ENCODE peak calls at places on chromosomes 4 and X, in seven cellular contexts. D, E, V, U, C, Y and G are unnamed samples.

GRCh38 chr4:1777822-1778641 is 15.1 kb upstream of the FGFR3 start:
- DNase-seq in D (peak; percentile 91), E (no peak), U (peak; percentile 19), V (no peak), Y (peak; percentile 39), C (peak; percentile 5), G (no peak)

GRCh38 chr4:131426023-131426758 is 1722.9 kb upstream of the PCDH10 start:
- DNase-seq in C (no peak), D (no peak), U (no peak), Y (no peak), E (no peak), V (no peak), G (peak; percentile 6)

GRCh38 chr4:5881340-5881739 is 11.5 kb downstream of the CRMP1 start:
- DNase-seq in C (no peak), E (no peak), Y (no peak), U (peak; percentile 12), D (no peak), V (no peak), G (no peak)

GRCh38 chrX:45400380-45400779 is 199.7 kb upstream of the DIPK2B start:
- DNase-seq in U (peak; percentile 78), C (peak; percentile 73), E (no peak), Y (peak; percentile 84), D (no peak), V (no peak), G (no peak)

GRCh38 chr4:38024203-38024504 is 64.0 kb downstream of the PTTG2 start:
- DNase-seq in E (no peak), D (no peak), V (no peak), C (no peak), U (peak; percentile 28), Y (no peak), G (no peak)

GRCh38 chr4:128288689-128289106 is 1.1 kb upstream of the PGRMC2 start:
- DNase-seq in C (peak; percentile 53), D (no peak), V (no peak), E (peak; percentile 61), Y (peak; percentile 45), U (peak; percentile 69), G (peak; percentile 12)

GRCh38 chr4:85937507-85937906 is 422.3 kb downstream of the MAPK10 start:
- DNase-seq in D (no peak), U (no peak), E (no peak), Y (no peak), V (no peak), C (no peak), G (no peak)

GRCh38 chr4:6242271-6243029 is 27.2 kb upstream of the WFS1 start:
- DNase-seq in U (no peak), E (no peak), Y (no peak), C (no peak), D (no peak), V (no peak), G (no peak)

GRCh38 chrX:37685452-37686347 is at the start of gene XK:
- DNase-seq in E (no peak), C (peak; percentile 11), D (peak; percentile 72), Y (peak; percentile 20), U (peak; percentile 39), V (peak; percentile 28), G (peak; percentile 24)

GRCh38 chr4:170374770-170375169 is 285.0 kb upstream of the AADAT start:
- DNase-seq in E (peak; percentile 58), Y (no peak), C (no peak), U (peak; percentile 67), D (peak; percentile 64), V (no peak), G (peak; percentile 56)

GRCh38 chrX:3403748-3404147 is 57.3 kb upstream of the MXRA5 start:
- DNase-seq in D (no peak), C (no peak), U (peak; percentile 1), Y (peak; percentile 39), E (no peak), V (no peak), G (no peak)

GRCh38 chrX:151982217-151982616 is 7.7 kb upstream of the GABRE start:
- DNase-seq in C (peak; percentile 82), V (no peak), U (peak; percentile 72), D (no peak), E (no peak), Y (peak; percentile 92), G (no peak)

GRCh38 chrX:147228153-147228552 is 413.6 kb upstream of the CXorf51A start:
- DNase-seq in D (no peak), E (no peak), U (no peak), Y (no peak), V (no peak), C (no peak), G (no peak)

GRCh38 chr4:153344131-153345010 is at the start of gene MND1:
- DNase-seq in Y (peak; percentile 72), D (peak; percentile 96), E (peak; percentile 95), C (peak; percentile 75), U (peak; percentile 79), V (peak; percentile 87), G (peak; percentile 93)

GRCh38 chr4:16710198-16710597 is 188.2 kb downstream of the LDB2 start:
- DNase-seq in C (no peak), U (no peak), E (no peak), V (no peak), Y (no peak), D (no peak), G (no peak)

GRCh38 chrX:13778916-13779315 is 38.0 kb downstream of the GPM6B start:
- DNase-seq in Y (peak; percentile 57), E (no peak), C (peak; percentile 40), U (peak; percentile 65), D (no peak), V (no peak), G (no peak)

GRCh38 chrX:71282514-71283408 is 674 bp upstream of the NONO start:
- DNase-seq in V (no peak), D (no peak), C (no peak), E (no peak), U (peak; percentile 56), Y (peak; percentile 66), G (peak; percentile 24)

GRCh38 chr4:83917572-83917971 is 381.7 kb downstream of the GPAT3 start:
- DNase-seq in C (no peak), E (no peak), U (peak; percentile 29), Y (peak; percentile 10), D (no peak), V (no peak), G (no peak)

GRCh38 chrX:31128849-31129248 is 57.0 kb upstream of the FTHL17 start:
- DNase-seq in D (no peak), V (no peak), E (no peak), Y (no peak), U (no peak), C (no peak), G (no peak)

GRCh38 chr4:82753725-82754410 is 44.7 kb downstream of the SCD5 start:
- DNase-seq in D (no peak), E (peak; percentile 50), Y (no peak), U (no peak), C (no peak), V (no peak), G (no peak)

GRCh38 chr4:54213001-54213400 is 16.1 kb upstream of the PDGFRA start:
- DNase-seq in V (no peak), E (no peak), U (no peak), Y (no peak), D (no peak), C (no peak), G (no peak)

GRCh38 chr4:93828830-93829530 is 427 bp downstream of the ATOH1 start:
- DNase-seq in D (peak; percentile 77), C (no peak), U (no peak), V (no peak), E (peak; percentile 28), Y (peak; percentile 3), G (peak; percentile 29)

GRCh38 chrX:124804962-124805361 is 458.6 kb downstream of the SH2D1A start:
- DNase-seq in V (no peak), E (no peak), C (no peak), Y (no peak), U (no peak), D (no peak), G (no peak)

DNA sequence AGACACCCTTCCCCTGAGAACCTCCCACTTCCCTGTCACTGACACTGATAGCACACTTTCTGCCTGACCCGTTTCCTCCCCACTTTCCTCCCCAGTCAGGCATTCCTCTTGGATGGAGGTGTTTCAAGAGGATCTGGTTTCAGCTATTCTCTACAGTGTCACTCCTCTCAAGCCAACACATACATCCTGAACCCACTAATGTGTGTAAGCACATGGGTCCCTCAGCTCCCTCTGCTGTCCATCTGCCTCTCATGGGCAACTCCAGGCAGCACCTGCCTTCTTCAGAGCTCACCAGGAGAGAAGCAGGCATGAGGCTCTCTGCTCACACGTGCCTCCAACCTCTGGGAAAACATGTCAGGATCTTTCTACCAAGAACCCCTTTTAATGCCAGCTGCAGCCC is 207.6 kb downstream of the NAF1 start:
- DNase-seq in Y (no peak), C (no peak), V (no peak), U (peak; percentile 45), D (peak; percentile 20), E (peak; percentile 61), G (no peak)
- TF ChIP-seq CTCF in Y (no peak), C (no peak), V (no peak), U (peak; percentile 51), D (no peak), E (peak; percentile 69), G (peak; percentile 33)

GRCh38 chr4:100716416-100716815 is 198.6 kb upstream of the EMCN start:
- DNase-seq in V (no peak), U (no peak), E (no peak), C (no peak), Y (no peak), D (no peak), G (no peak)

GRCh38 chr4:100722866-100723459 is 205.1 kb upstream of the EMCN start:
- DNase-seq in Y (no peak), D (no peak), E (no peak), U (no peak), V (no peak), C (no peak), G (peak; percentile 4)

GRCh38 chr4:100721077-100721476 is 203.3 kb upstream of the EMCN start:
- DNase-seq in Y (no peak), V (no peak), C (no peak), U (no peak), E (no peak), D (no peak), G (no peak)

GRCh38 chr4:100721490-100721889 is 203.7 kb upstream of the EMCN start:
- DNase-seq in Y (no peak), C (no peak), E (no peak), U (no peak), D (no peak), V (no peak), G (no peak)

DNA sequence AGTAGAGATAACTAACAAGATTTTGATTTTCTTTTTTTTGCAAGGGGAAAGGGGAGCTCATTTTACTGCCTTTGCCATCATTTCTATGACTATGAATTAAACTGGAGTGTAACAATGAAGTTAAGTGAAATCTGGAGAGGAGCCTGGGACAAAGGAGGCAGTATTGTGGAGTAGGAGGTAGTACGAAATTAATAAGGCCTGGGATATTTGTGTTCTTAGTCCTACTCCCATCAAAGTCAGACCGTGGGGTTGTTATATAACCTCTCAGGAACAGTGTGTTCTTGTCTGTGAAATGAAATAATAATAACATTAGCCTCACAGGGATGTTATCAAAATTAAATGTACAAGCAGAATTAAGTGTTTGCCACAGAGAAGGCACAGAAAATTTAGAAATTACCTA is 204.3 kb upstream of the EMCN start:
- DNase-seq in U (no peak), V (no peak), C (no peak), E (no peak), Y (no peak), D (no peak), G (no peak)
- TF ChIP-seq CTCF in U (no peak), V (no peak), C (no peak), E (no peak), Y (no peak), D (no peak), G (no peak)

GRCh38 chr4:4776335-4776734 is 83.1 kb upstream of the MSX1 start:
- DNase-seq in U (no peak), Y (no peak), D (no peak), E (no peak), V (no peak), C (no peak), G (no peak)
- TF ChIP-seq CTCF in U (no peak), Y (no peak), D (no peak), E (no peak), V (no peak), C (no peak), G (no peak)

GRCh38 chr4:156169011-156169410 is 215.3 kb upstream of the CTSO start:
- DNase-seq in C (peak; percentile 91), E (peak; percentile 73), V (peak; percentile 58), Y (peak; percentile 99), U (peak; percentile 92), D (peak; percentile 17), G (peak; percentile 11)
- TF ChIP-seq CTCF in C (peak; percentile 77), E (peak; percentile 74), V (peak; percentile 57), Y (peak; percentile 80), U (peak; percentile 79), D (peak; percentile 40), G (peak; percentile 78)